ENCODE peak calls at places on chromosomes 3 and 15, in nine cellular contexts. B, U, I, A, H, F, M, G and V are unnamed samples.
A peak's percentile ranks its signal among the peaks of the same experiment; 100 is the strongest.

GRCh38 chr3:128863560-128863959 is 15.9 kb upstream of the ACAD9 start:
- DNase-seq in B (no peak), U (no peak), I (no peak), A (no peak), H (no peak), F (no peak), M (no peak), G (no peak), V (no peak)

GRCh38 chr3:15050405-15051092 is 14.6 kb downstream of the MRPS25 start:
- DNase-seq in B (no peak), U (no peak), I (no peak), A (no peak), H (no peak), F (peak; percentile 78), M (no peak), G (no peak), V (no peak)

GRCh38 chr3:82044918-82045715 is 283.7 kb upstream of the GBE1 start:
- DNase-seq in B (no peak), U (no peak), I (no peak), A (no peak), H (no peak), F (no peak), M (no peak), G (no peak), V (no peak)

GRCh38 chr3:197692641-197693040 is 44.1 kb downstream of the RUBCN start:
- DNase-seq in B (no peak), U (peak; percentile 84), I (no peak), A (no peak), H (no peak), F (no peak), M (no peak), G (no peak), V (no peak)

GRCh38 chr15:92810418-92811138 is 89.5 kb upstream of the CHD2 start:
- DNase-seq in B (peak; percentile 84), U (peak; percentile 85), I (no peak), A (peak; percentile 77), H (no peak), F (peak; percentile 46), M (peak; percentile 83), G (peak; percentile 74), V (no peak)

GRCh38 chr3:12395349-12396012 is 88.8 kb upstream of the TSEN2 start:
- DNase-seq in B (no peak), U (no peak), I (no peak), A (no peak), H (no peak), F (peak; percentile 64), M (peak; percentile 24), G (no peak), V (no peak)

GRCh38 chr3:9820944-9821343 is 10.9 kb downstream of the TTLL3 start:
- DNase-seq in B (no peak), U (peak; percentile 46), I (no peak), A (no peak), H (peak; percentile 29), F (no peak), M (no peak), G (no peak), V (no peak)

GRCh38 chr15:99511865-99512632 is 53.7 kb upstream of the MEF2A start:
- DNase-seq in B (no peak), U (peak; percentile 42), I (no peak), A (no peak), H (no peak), F (peak; percentile 69), M (no peak), G (peak; percentile 95), V (no peak)

GRCh38 chr3:134628884-134629283 is 21.9 kb downstream of the KY start:
- DNase-seq in B (no peak), U (no peak), I (no peak), A (no peak), H (no peak), F (no peak), M (no peak), G (no peak), V (peak; percentile 29)

GRCh38 chr15:80699981-80700380 is 4.9 kb downstream of the ABHD17C start:
- DNase-seq in B (no peak), U (no peak), I (no peak), A (no peak), H (no peak), F (no peak), M (peak; percentile 14), G (no peak), V (no peak)

GRCh38 chr3:40179016-40179415 is 130.5 kb upstream of the EIF1B start:
- DNase-seq in B (peak; percentile 86), U (peak; percentile 81), I (peak; percentile 82), A (peak; percentile 75), H (peak; percentile 87), F (peak; percentile 54), M (peak; percentile 70), G (peak; percentile 48), V (no peak)

DNA sequence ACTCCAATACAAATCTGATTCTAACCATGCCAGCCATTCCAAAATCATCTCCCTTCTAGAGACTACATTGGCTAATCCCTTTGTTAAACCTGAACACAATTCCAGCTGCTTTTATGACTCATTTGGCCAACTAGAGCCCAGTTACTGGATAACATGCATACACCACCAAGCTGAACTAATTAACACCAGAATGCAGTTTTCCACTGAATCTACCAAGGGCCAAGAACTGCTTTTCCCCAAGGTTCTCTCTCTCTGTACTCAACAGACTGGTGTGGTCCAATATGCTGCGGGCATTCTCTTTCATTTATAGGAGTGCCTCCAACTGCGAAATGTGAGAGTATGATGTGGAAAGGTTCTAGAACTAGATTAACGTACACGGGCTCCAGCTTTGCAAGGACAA is 1.5 kb downstream of the CHSY1 start:
- DNase-seq in B (no peak), U (peak; percentile 77), I (no peak), A (no peak), H (no peak), F (no peak), M (peak; percentile 87), G (no peak), V (no peak)
- TF ChIP-seq CTCF in B (no peak), U (no peak), I (no peak), A (no peak), H (no peak), F (no peak), M (no peak), G (no peak), V (no peak)

DNA sequence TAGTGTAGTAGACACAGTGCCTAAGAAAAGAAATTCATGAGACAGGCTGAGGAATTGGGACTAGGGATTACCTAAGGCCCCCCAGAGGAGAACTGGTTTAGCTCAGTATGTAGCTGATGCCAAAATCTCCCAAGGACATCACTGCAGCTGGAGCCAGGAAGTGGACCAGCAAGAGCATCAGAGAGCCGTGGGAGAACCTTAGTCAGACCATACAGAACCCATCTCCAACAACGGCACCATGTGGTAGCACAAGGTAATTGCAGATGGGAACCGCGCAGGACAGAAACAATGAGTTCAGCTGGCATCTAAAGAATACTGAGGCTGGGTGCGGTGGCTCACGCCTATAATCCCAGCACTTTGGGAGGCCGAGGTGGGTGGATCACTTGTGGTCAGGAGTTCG is 81.7 kb downstream of the WNT5A start:
- DNase-seq in B (no peak), U (peak; percentile 35), I (no peak), A (no peak), H (peak; percentile 80), F (no peak), M (peak; percentile 18), G (no peak), V (no peak)
- TF ChIP-seq CTCF in B (no peak), U (peak; percentile 39), I (no peak), A (no peak), H (peak; percentile 69), F (no peak), M (peak; percentile 38), G (no peak), V (no peak)

GRCh38 chr15:72732554-72732953 is 46.5 kb downstream of the BBS4 start:
- DNase-seq in B (no peak), U (no peak), I (no peak), A (no peak), H (no peak), F (no peak), M (no peak), G (no peak), V (no peak)
- TF ChIP-seq CTCF in B (no peak), U (no peak), I (no peak), A (no peak), H (no peak), F (no peak), M (no peak), G (no peak), V (no peak)

DNA sequence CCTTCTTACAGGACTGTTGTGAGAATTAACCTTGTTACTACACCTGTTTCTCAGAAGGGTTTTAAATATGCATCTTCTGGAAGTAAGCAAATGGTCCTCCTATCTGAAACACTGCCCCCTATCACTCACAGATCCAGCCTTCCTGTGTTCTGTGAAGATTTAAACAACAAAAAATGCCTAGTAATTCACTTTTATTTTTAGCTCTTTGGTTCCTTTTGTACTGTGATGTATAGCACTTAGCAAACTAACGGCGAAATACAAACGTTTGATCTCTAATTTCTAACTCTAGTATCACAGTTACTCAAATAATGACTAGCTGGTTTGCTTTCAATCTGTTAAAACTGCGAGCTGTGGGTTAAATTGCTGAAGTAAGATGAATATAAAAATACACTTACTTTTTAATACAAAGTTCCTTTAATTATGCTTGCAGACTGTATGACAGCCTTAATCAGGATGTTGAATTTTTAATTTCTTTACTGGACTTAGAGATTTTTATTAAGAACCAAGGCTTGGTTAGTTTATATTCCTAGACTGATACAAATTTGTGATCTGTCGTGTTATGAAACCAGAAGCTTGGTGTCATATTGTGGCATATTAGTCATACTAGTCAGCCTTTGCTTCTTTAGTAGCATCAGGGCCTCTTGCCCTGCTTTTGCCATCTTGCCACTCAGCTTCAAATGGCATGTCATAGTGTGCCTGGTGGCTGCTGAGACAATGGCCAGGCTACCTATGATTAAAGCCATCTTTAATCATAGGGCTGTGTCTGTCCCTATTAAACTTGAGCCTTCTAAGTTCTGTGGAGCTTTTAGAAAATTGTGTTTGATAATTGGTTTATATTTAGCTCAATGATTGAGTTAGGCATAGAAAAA is 9.2 kb downstream of the EIF3J start:
- DNase-seq in B (no peak), U (peak; percentile 29), I (no peak), A (no peak), H (no peak), F (peak; percentile 39), M (peak; percentile 32), G (peak; percentile 75), V (no peak)
- TF ChIP-seq CTCF in B (no peak), U (peak; percentile 41), I (peak; percentile 32), A (no peak), H (no peak), F (no peak), M (peak; percentile 53), G (peak; percentile 29), V (no peak)

DNA sequence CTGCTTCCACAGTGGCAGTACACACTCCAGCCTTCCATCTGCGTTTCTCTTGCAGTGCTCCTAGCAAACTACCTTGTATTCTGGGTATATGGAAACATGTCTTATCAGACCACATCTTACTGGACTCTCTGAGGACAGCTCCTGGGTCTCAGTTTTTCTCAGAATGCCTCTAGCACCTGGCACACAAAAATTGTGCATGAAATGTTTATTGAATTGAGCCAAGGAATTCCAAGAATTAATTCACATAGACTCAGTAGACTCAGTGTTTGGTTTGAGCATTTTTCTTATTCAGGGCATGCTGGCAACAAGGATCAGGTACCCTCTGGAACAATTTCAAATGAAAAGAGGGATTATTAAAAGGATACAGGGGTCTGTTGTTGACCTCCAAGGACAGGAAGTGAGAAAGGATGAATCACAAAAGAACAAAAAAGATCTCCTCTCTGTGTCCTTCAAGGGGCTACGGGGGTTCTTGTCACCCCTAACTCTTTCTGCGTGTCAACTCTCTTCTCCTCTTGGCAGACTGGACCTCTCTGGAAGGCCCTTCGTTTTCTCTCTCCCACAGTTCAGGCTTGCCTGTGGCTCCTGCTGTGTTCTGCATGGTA is 270.0 kb upstream of the HES1 start:
- DNase-seq in B (no peak), U (no peak), I (no peak), A (no peak), H (no peak), F (no peak), M (no peak), G (no peak), V (no peak)
- TF ChIP-seq CTCF in B (no peak), U (no peak), I (no peak), A (no peak), H (no peak), F (no peak), M (no peak), G (no peak), V (no peak)

GRCh38 chr3:43206632-43207031 is 79.7 kb upstream of the SNRK start:
- DNase-seq in B (no peak), U (no peak), I (no peak), A (no peak), H (peak; percentile 17), F (no peak), M (no peak), G (no peak), V (no peak)
- TF ChIP-seq CTCF in B (no peak), U (peak; percentile 1), I (no peak), A (no peak), H (no peak), F (no peak), M (peak; percentile 2), G (no peak), V (no peak)